ENCODE peak calls at places on chromosomes 16 and 17, in eight cellular contexts. Y is GM13976; F is psoas muscle; J is colonic mucosa; O is neural progenitor cell; A is CD8-positive, alpha-beta T cell; H is mucosa of descending colon; R is brain microvascular endothelial cell. N is an unnamed sample.

GRCh38 chr17:41571561-41572434 is at the start of gene KRT9:
- DNase-seq in F (no peak), O (no peak), Y (no peak), J (no peak), A (no peak), R (no peak), H (no peak), N (no peak)

GRCh38 chr16:85173981-85174751 is 61.9 kb upstream of the CIBAR2 start:
- DNase-seq in H (peak), Y (no peak), R (peak), F (peak), O (peak), J (peak), A (no peak), N (no peak)

GRCh38 chr16:49022351-49022963 is 259.2 kb downstream of the CBLN1 start:
- DNase-seq in R (no peak), A (no peak), O (no peak), F (no peak), H (no peak), Y (no peak), J (no peak), N (no peak)

GRCh38 chr16:81265658-81266451 is 27.4 kb downstream of the BCO1 start:
- DNase-seq in O (no peak), J (peak), Y (no peak), R (no peak), F (peak), H (peak), A (no peak), N (no peak)

GRCh38 chr17:2395258-2396170 is 5.3 kb downstream of the MNT start:
- DNase-seq in A (no peak), H (peak), O (no peak), J (peak), Y (no peak), R (peak), F (no peak), N (no peak)

GRCh38 chr17:32275060-32276042 is 9.7 kb downstream of the RHBDL3 start:
- DNase-seq in A (no peak), J (no peak), H (no peak), R (peak), F (peak), O (no peak), Y (no peak), N (no peak)

GRCh38 chr17:74019860-74020259 is 183.6 kb upstream of the RPL38 start:
- DNase-seq in H (no peak), F (no peak), Y (no peak), J (no peak), R (no peak), O (no peak), A (no peak), N (no peak)

GRCh38 chr17:64982139-64982802 is 63.0 kb upstream of the LRRC37A3 start:
- DNase-seq in F (no peak), O (no peak), H (no peak), R (no peak), Y (no peak), A (no peak), J (no peak), N (no peak)

GRCh38 chr17:39908789-39909352 is 9.6 kb downstream of the GSDMB start:
- DNase-seq in A (no peak), F (no peak), H (no peak), O (no peak), J (no peak), Y (no peak), R (no peak), N (no peak)

GRCh38 chr16:77582956-77583355 is 139.4 kb upstream of the NUDT7 start:
- DNase-seq in A (no peak), R (no peak), Y (no peak), J (no peak), O (peak), H (no peak), F (no peak), N (no peak)

GRCh38 chr16:27538508-27538907 is 11.2 kb downstream of the GTF3C1 start:
- DNase-seq in A (no peak), H (no peak), O (no peak), F (no peak), J (no peak), Y (no peak), R (no peak), N (no peak)

GRCh38 chr17:56478836-56479447 is 114.6 kb upstream of the NOG start:
- DNase-seq in O (peak), H (no peak), F (no peak), J (peak), Y (peak), A (no peak), R (peak), N (peak)

GRCh38 chr17:31745964-31746650 is 112.9 kb downstream of the COPRS start:
- DNase-seq in Y (no peak), A (no peak), F (no peak), O (no peak), H (no peak), R (no peak), J (no peak), N (no peak)

GRCh38 chr16:17367932-17368331 is 102.8 kb downstream of the XYLT1 start:
- DNase-seq in F (no peak), H (peak), R (peak), J (no peak), A (no peak), Y (no peak), O (peak), N (no peak)

GRCh38 chr17:62899349-62899748 is 66.7 kb upstream of the TANC2 start:
- DNase-seq in R (no peak), O (no peak), Y (no peak), J (no peak), H (no peak), A (no peak), F (no peak), N (no peak)

GRCh38 chr16:66485361-66485760 is 58.3 kb downstream of the BEAN1 start:
- DNase-seq in A (no peak), R (no peak), J (no peak), F (no peak), O (no peak), H (no peak), Y (no peak), N (no peak)

GRCh38 chr16:3774156-3774767 is 56.9 kb upstream of the TRAP1 start:
- DNase-seq in Y (no peak), O (no peak), H (no peak), J (no peak), R (peak), F (no peak), A (no peak), N (no peak)

GRCh38 chr17:45367216-45367615 is 50.4 kb upstream of the MAP3K14 start:
- DNase-seq in O (no peak), Y (no peak), H (no peak), J (no peak), F (no peak), A (no peak), R (no peak), N (no peak)

GRCh38 chr17:6487243-6488007 is 43.2 kb downstream of the PIMREG start:
- DNase-seq in A (no peak), Y (no peak), J (no peak), O (no peak), R (no peak), H (peak), F (no peak), N (no peak)

GRCh38 chr16:70253291-70254094 is 1.8 kb upstream of the EXOSC6 start:
- DNase-seq in F (no peak), Y (peak), A (peak), J (peak), R (peak), H (no peak), O (peak), N (peak)

GRCh38 chr16:48608871-48609452 is 1.0 kb downstream of the N4BP1 start:
- DNase-seq in F (no peak), R (no peak), A (no peak), H (no peak), J (no peak), Y (no peak), O (no peak), N (no peak)

GRCh38 chr17:21174719-21175118 is 39.2 kb downstream of the TMEM11 start:
- DNase-seq in J (no peak), F (no peak), R (peak), A (no peak), H (no peak), Y (peak), O (no peak), N (no peak)

GRCh38 chr17:34725740-34726139 is 146.4 kb downstream of the TMEM132E start:
- DNase-seq in A (no peak), J (no peak), O (no peak), H (no peak), R (no peak), Y (no peak), F (no peak), N (no peak)

GRCh38 chr17:9410285-9410684 is 165.3 kb downstream of the STX8 start:
- DNase-seq in O (no peak), R (no peak), A (no peak), Y (no peak), F (no peak), J (no peak), H (no peak), N (no peak)

GRCh38 chr17:13671771-13672170 is 70.0 kb upstream of the HS3ST3A1 start:
- DNase-seq in R (peak), J (no peak), H (no peak), F (no peak), O (peak), Y (no peak), A (no peak), N (no peak)

GRCh38 chr17:31093866-31094599 is 744 bp upstream of the NF1 start:
- DNase-seq in Y (no peak), J (peak), A (no peak), F (no peak), R (no peak), O (no peak), H (peak), N (no peak)

GRCh38 chr17:76445697-76446448 is 7.1 kb downstream of the UBE2O start:
- DNase-seq in A (no peak), H (no peak), F (no peak), Y (no peak), J (no peak), R (no peak), O (no peak), N (no peak)

GRCh38 chr17:20206068-20206467 is 196.9 kb downstream of the SPECC1 start:
- DNase-seq in H (no peak), A (no peak), Y (no peak), J (no peak), R (no peak), F (no peak), O (no peak), N (no peak)

GRCh38 chr16:49348408-49349176 is 25.0 kb upstream of the C16orf78 start:
- DNase-seq in J (no peak), O (no peak), Y (no peak), H (no peak), F (no peak), A (no peak), R (no peak), N (no peak)

GRCh38 chr17:76082326-76083251 is 3.6 kb downstream of the ZACN start:
- DNase-seq in Y (peak), J (no peak), H (peak), F (no peak), O (no peak), R (no peak), A (no peak), N (no peak)

GRCh38 chr17:77872714-77873517 is 85.6 kb upstream of the TNRC6C start:
- DNase-seq in A (no peak), Y (no peak), H (peak), R (no peak), F (no peak), J (no peak), O (no peak), N (no peak)

GRCh38 chr16:81483064-81483969 is 38.7 kb downstream of the CMIP start:
- DNase-seq in H (no peak), F (no peak), A (no peak), O (no peak), R (no peak), Y (no peak), J (no peak), N (no peak)

GRCh38 chr16:28879841-28880588 is 1.7 kb downstream of the ATP2A1 start:
- DNase-seq in F (peak), O (peak), R (peak), J (peak), Y (peak), A (peak), H (peak), N (peak)

GRCh38 chr17:20294120-20294519 is 173.2 kb downstream of the LGALS9B start:
- DNase-seq in O (no peak), R (no peak), Y (no peak), F (no peak), A (no peak), J (no peak), H (no peak), N (no peak)

GRCh38 chr17:55845385-55845784 is 94.5 kb downstream of the PCTP start:
- DNase-seq in R (peak), A (peak), Y (peak), J (peak), H (peak), F (peak), O (peak), N (peak)

GRCh38 chr16:19700319-19700781 is 17.7 kb downstream of the KNOP1 start:
- DNase-seq in F (no peak), H (peak), J (peak), A (no peak), Y (no peak), O (no peak), R (peak), N (no peak)

GRCh38 chr16:19389246-19389645 is 28.4 kb upstream of the TMC5 start:
- DNase-seq in Y (peak), O (peak), A (peak), F (no peak), H (peak), J (peak), R (no peak), N (peak)

GRCh38 chr16:11783319-11784047 is 13.6 kb downstream of the ZC3H7A start:
- DNase-seq in O (no peak), F (no peak), H (no peak), R (no peak), J (peak), A (peak), Y (peak), N (peak)

GRCh38 chr16:77541131-77541530 is 106.3 kb upstream of the ADAMTS18 start:
- DNase-seq in A (no peak), H (no peak), Y (no peak), O (no peak), J (no peak), R (no peak), F (no peak), N (no peak)

GRCh38 chr16:24046442-24046841 is 209.7 kb upstream of the CACNG3 start:
- DNase-seq in H (no peak), A (no peak), J (no peak), R (no peak), F (no peak), O (peak), Y (no peak), N (no peak)

GRCh38 chr16:24041834-24042631 is 206.2 kb downstream of the PRKCB start:
- DNase-seq in O (peak), Y (peak), H (no peak), R (peak), J (peak), F (peak), A (peak), N (peak)

GRCh38 chr16:24045641-24046040 is 209.9 kb downstream of the PRKCB start:
- DNase-seq in Y (no peak), J (no peak), F (no peak), R (no peak), O (peak), H (no peak), A (no peak), N (no peak)

GRCh38 chr16:24049113-24049512 is 207.0 kb upstream of the CACNG3 start:
- DNase-seq in O (no peak), F (no peak), H (no peak), J (no peak), R (no peak), A (no peak), Y (no peak), N (no peak)

GRCh38 chr16:24044467-24044866 is 208.7 kb downstream of the PRKCB start:
- DNase-seq in J (no peak), R (no peak), A (no peak), O (no peak), F (no peak), Y (no peak), H (no peak), N (no peak)
- TF ChIP-seq CTCF in J (no peak), R (no peak), A (no peak), O (no peak), F (no peak), Y (no peak), H (no peak), N (no peak)

GRCh38 chr17:28712037-28712704 is 483 bp upstream of the PROCA1 start:
- DNase-seq in H (peak), O (peak), J (peak), F (peak), A (peak), R (no peak), Y (peak), N (peak)
- TF ChIP-seq CTCF in H (no peak), O (no peak), J (no peak), F (no peak), A (no peak), R (peak), Y (no peak), N (peak)

GRCh38 chr16:6682142-6682811 is 650.4 kb upstream of the RBFOX1 start:
- DNase-seq in F (no peak), R (no peak), A (no peak), J (peak), O (peak), Y (peak), H (no peak), N (peak)
- TF ChIP-seq CTCF in F (peak), R (peak), A (no peak), J (peak), O (peak), Y (peak), H (peak), N (peak)

DNA sequence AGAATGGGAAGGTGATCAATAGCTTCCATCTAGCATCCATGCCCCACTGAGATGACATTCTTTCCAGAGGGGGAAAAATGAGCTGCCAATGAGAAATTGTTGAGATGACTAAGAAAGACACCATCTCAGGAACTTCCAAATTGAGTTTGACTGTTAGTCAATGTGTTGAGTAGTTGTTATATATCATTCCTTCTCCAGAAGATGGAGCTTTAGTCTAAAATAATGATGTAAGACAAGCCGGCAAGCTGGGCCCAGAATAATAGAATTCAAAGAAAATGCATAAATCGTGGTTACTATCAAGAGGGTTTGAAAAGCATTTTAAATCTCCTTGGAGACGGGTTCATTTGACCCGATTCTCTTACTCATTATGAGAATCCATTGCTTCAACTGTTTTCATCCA is 71.0 kb upstream of the ATF7IP2 start:
- DNase-seq in A (no peak), J (no peak), Y (no peak), O (no peak), F (no peak), H (no peak), R (peak), N (peak)
- TF ChIP-seq CTCF in A (peak), J (no peak), Y (peak), O (peak), F (no peak), H (no peak), R (no peak), N (peak)

GRCh38 chr17:50697663-50698272 is 9.9 kb downstream of the ANKRD40 start:
- DNase-seq in J (no peak), Y (no peak), R (no peak), A (no peak), H (no peak), O (no peak), F (no peak), N (no peak)
- TF ChIP-seq CTCF in J (no peak), Y (no peak), R (no peak), A (no peak), H (no peak), O (peak), F (no peak), N (no peak)

N was measured in GM13977.